ENCODE peak calls at places on chromosomes 12 and 14, in four cellular contexts. O is GM06990, R is spleen, H is left ventricle myocardium inferior. D is an unnamed sample.

GRCh38 chr12:54136844-54137580 is 51.8 kb downstream of the SMUG1 start:
- DNase-seq in O (no peak), R (no peak), H (no peak), D (no peak)

GRCh38 chr14:91997492-91997891 is 42.4 kb downstream of the TRIP11 start:
- DNase-seq in O (no peak), R (no peak), H (no peak), D (no peak)

GRCh38 chr14:101918125-101918989 is 46.0 kb upstream of the DYNC1H1 start:
- DNase-seq in O (no peak), R (no peak), H (no peak), D (no peak)

GRCh38 chr12:109735051-109735521 is 21.5 kb downstream of the FAM222A start:
- DNase-seq in O (no peak), R (peak; percentile 41), H (peak; percentile 2), D (peak; percentile 53)

GRCh38 chr12:113660941-113661340 is 189.3 kb upstream of the LHX5 start:
- DNase-seq in O (no peak), R (no peak), H (no peak), D (no peak)

GRCh38 chr12:101925352-101925751 is 48.0 kb downstream of the DRAM1 start:
- DNase-seq in O (no peak), R (no peak), H (peak; percentile 46), D (no peak)

GRCh38 chr14:33949051-33950037 is 1.5 kb downstream of the EGLN3 start:
- DNase-seq in O (no peak), R (no peak), H (no peak), D (no peak)

GRCh38 chr14:23640524-23641141 is 4.5 kb downstream of the DHRS2 start:
- DNase-seq in O (no peak), R (no peak), H (peak; percentile 29), D (no peak)

GRCh38 chr14:101480747-101481530 is 80.4 kb upstream of the DIO3 start:
- DNase-seq in O (no peak), R (peak; percentile 40), H (no peak), D (peak; percentile 58)

GRCh38 chr14:91395998-91396660 is 21.5 kb downstream of the CCDC88C start:
- DNase-seq in O (no peak), R (no peak), H (no peak), D (no peak)

GRCh38 chr12:53208435-53208834 is 1.4 kb upstream of the ITGB7 start:
- DNase-seq in O (no peak), R (no peak), H (no peak), D (no peak)

GRCh38 chr12:122079038-122079531 is 529 bp downstream of the MLXIP start:
- DNase-seq in O (peak; percentile 37), R (peak; percentile 89), H (no peak), D (peak; percentile 78)

GRCh38 chr12:109292342-109292711 is 16.8 kb downstream of the FOXN4 start:
- DNase-seq in O (no peak), R (no peak), H (no peak), D (no peak)

GRCh38 chr14:68931063-68931462 is 48.0 kb downstream of the ACTN1 start:
- DNase-seq in O (no peak), R (no peak), H (no peak), D (no peak)

GRCh38 chr12:128578045-128578444 is 245.7 kb downstream of the SLC15A4 start:
- DNase-seq in O (no peak), R (no peak), H (no peak), D (no peak)

GRCh38 chr12:50200507-50201273 is 33.5 kb upstream of the CERS5 start:
- DNase-seq in O (no peak), R (no peak), H (no peak), D (no peak)

GRCh38 chr12:32739279-32739678 is 16.4 kb downstream of the YARS2 start:
- DNase-seq in O (no peak), R (no peak), H (no peak), D (no peak)

GRCh38 chr12:67025543-67026114 is 243.5 kb upstream of the CAND1 start:
- DNase-seq in O (no peak), R (no peak), H (no peak), D (no peak)

GRCh38 chr14:91111443-91111842 is 2.4 kb upstream of the DGLUCY start:
- DNase-seq in O (no peak), R (no peak), H (no peak), D (no peak)

GRCh38 chr14:43475762-43476161 is 1031.3 kb downstream of the FSCB start:
- DNase-seq in O (no peak), R (no peak), H (no peak), D (no peak)

GRCh38 chr14:70013269-70013873 is 134.2 kb downstream of the SMOC1 start:
- DNase-seq in O (no peak), R (no peak), H (no peak), D (no peak)

GRCh38 chr12:180445-180844 is 33.5 kb downstream of the SLC6A12 start:
- DNase-seq in O (peak; percentile 30), R (no peak), H (peak; percentile 55), D (peak; percentile 75)
- H3K4me3 ChIP-seq in O (no peak overlapping the region), R (no peak overlapping the region), H (peak overlapping the region; percentile 58), D (no peak overlapping the region)

GRCh38 chr14:61418749-61419148 is 97.4 kb downstream of the PRKCH start:
- DNase-seq in O (no peak), R (no peak), H (no peak), D (no peak)

GRCh38 chr14:61419201-61419600 is 97.8 kb downstream of the PRKCH start:
- DNase-seq in O (no peak), R (no peak), H (no peak), D (no peak)

GRCh38 chr14:61417890-61418455 is 96.6 kb downstream of the PRKCH start:
- DNase-seq in O (no peak), R (no peak), H (no peak), D (no peak)

GRCh38 chr14:61416587-61416986 is 95.2 kb downstream of the PRKCH start:
- DNase-seq in O (no peak), R (no peak), H (no peak), D (no peak)

DNA sequence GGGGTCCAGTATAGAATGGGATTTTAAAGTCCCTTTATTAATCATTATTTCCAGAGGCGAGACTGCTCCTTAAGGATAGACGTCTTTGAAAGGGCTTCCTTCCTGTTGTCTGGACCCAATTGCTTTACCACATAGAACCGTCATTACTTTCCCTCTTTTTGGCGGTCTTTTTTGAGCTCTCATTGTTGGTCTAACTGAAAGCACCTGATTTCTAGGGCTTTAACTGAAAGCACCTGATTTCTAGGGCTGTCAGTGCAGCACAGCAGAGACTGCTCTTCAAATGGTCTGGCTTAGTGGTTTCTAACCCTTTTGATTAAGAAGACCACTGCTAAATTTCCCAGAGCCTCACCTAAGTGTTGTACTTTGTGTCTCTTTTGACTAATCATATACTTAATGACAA is 95.8 kb downstream of the PRKCH start:
- DNase-seq in O (no peak), R (no peak), H (no peak), D (no peak)
- H3K4me3 ChIP-seq in O (no peak overlapping the region), R (no peak overlapping the region), H (no peak overlapping the region), D (no peak overlapping the region)

DNA sequence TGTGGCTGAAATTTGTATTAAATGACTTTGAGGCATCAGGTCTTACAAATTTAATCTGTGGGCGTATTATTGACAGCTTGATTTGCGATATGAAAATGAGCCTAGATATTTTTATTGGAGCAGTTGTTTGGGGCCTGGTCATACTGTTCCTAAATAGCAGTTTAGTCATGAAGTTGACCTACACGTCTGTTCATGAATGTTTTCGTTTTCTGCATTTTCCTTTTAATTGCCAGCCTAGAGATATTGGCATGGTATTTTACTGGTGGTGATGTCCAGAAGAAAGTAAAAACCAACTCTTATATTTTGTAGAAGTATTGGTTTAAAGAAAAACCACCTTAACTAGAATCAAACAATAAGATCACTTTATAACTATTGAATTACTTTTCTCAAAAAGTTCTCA is 1.8 kb downstream of the EML1 start:
- DNase-seq in O (no peak), R (no peak), H (no peak), D (no peak)
- H3K4me3 ChIP-seq in O (no peak overlapping the region), R (no peak overlapping the region), H (no peak overlapping the region), D (no peak overlapping the region)

GRCh38 chr14:38339704-38340103 is 83.8 kb upstream of the CLEC14A start:
- DNase-seq in O (no peak), R (no peak), H (no peak), D (no peak)

GRCh38 chr14:38342803-38343202 is 86.9 kb upstream of the CLEC14A start:
- DNase-seq in O (no peak), R (peak; percentile 55), H (no peak), D (no peak)
- H3K4me3 ChIP-seq in O (no peak overlapping the region), R (no peak overlapping the region), H (no peak overlapping the region), D (no peak overlapping the region)